ENCODE peak calls at places on chromosomes 4 and X, in nine cellular contexts. One of them, this sample, is unnamed.

GRCh38 chr4:184310171-184310567 is 92.5 kb upstream of the ENPP6 start:
- DNase-seq in mesothelial cell of epicardium: no peak
- DNase-seq in fibroblast of lung: no peak
- DNase-seq in midbrain: no peak
- DNase-seq in neural progenitor cell: no peak
- DNase-seq in CD8-positive, alpha-beta memory T cell: no peak
- DNase-seq in CD4-positive, alpha-beta T cell: peak
- DNase-seq in BE2C: no peak
- DNase-seq in stimulated activated CD4-positive, alpha-beta T cell treated with anti-CD3 and anti-CD28 coated beads, Interleukin-2, amount 100 ng/mL, for 24 hours: peak
- DNase-seq in this sample: no peak

GRCh38 chrX:115712484-115712883 is 151.5 kb downstream of the PLS3 start:
- DNase-seq in CD4-positive, alpha-beta T cell: no peak
- DNase-seq in neural progenitor cell: no peak
- DNase-seq in mesothelial cell of epicardium: no peak
- DNase-seq in BE2C: no peak
- DNase-seq in CD8-positive, alpha-beta memory T cell: no peak
- DNase-seq in stimulated activated CD4-positive, alpha-beta T cell treated with anti-CD3 and anti-CD28 coated beads, Interleukin-2, amount 100 ng/mL, for 24 hours: no peak
- DNase-seq in midbrain: no peak
- DNase-seq in fibroblast of lung: no peak
- DNase-seq in this sample: no peak

GRCh38 chrX:19541196-19541595 is 25.9 kb upstream of the MAP3K15 start:
- DNase-seq in mesothelial cell of epicardium: no peak
- DNase-seq in CD8-positive, alpha-beta memory T cell: no peak
- DNase-seq in midbrain: no peak
- DNase-seq in BE2C: no peak
- DNase-seq in CD4-positive, alpha-beta T cell: no peak
- DNase-seq in neural progenitor cell: no peak
- DNase-seq in fibroblast of lung: no peak
- DNase-seq in stimulated activated CD4-positive, alpha-beta T cell treated with anti-CD3 and anti-CD28 coated beads, Interleukin-2, amount 100 ng/mL, for 24 hours: no peak
- DNase-seq in this sample: no peak

GRCh38 chr4:140153419-140153743 is 603 bp downstream of the MAML3 start:
- DNase-seq in fibroblast of lung: no peak
- DNase-seq in midbrain: no peak
- DNase-seq in stimulated activated CD4-positive, alpha-beta T cell treated with anti-CD3 and anti-CD28 coated beads, Interleukin-2, amount 100 ng/mL, for 24 hours: no peak
- DNase-seq in CD4-positive, alpha-beta T cell: no peak
- DNase-seq in BE2C: no peak
- DNase-seq in mesothelial cell of epicardium: no peak
- DNase-seq in CD8-positive, alpha-beta memory T cell: no peak
- DNase-seq in neural progenitor cell: no peak
- DNase-seq in this sample: no peak

GRCh38 chr4:169305173-169305572 is 34.4 kb upstream of the SH3RF1 start:
- DNase-seq in midbrain: no peak
- DNase-seq in mesothelial cell of epicardium: no peak
- DNase-seq in stimulated activated CD4-positive, alpha-beta T cell treated with anti-CD3 and anti-CD28 coated beads, Interleukin-2, amount 100 ng/mL, for 24 hours: no peak
- DNase-seq in CD4-positive, alpha-beta T cell: no peak
- DNase-seq in BE2C: no peak
- DNase-seq in fibroblast of lung: no peak
- DNase-seq in CD8-positive, alpha-beta memory T cell: no peak
- DNase-seq in neural progenitor cell: no peak
- DNase-seq in this sample: no peak

GRCh38 chr4:122762966-122763716 is 30.6 kb downstream of the BBS12 start:
- DNase-seq in CD4-positive, alpha-beta T cell: no peak
- DNase-seq in fibroblast of lung: no peak
- DNase-seq in mesothelial cell of epicardium: no peak
- DNase-seq in midbrain: no peak
- DNase-seq in CD8-positive, alpha-beta memory T cell: no peak
- DNase-seq in BE2C: no peak
- DNase-seq in neural progenitor cell: peak
- DNase-seq in stimulated activated CD4-positive, alpha-beta T cell treated with anti-CD3 and anti-CD28 coated beads, Interleukin-2, amount 100 ng/mL, for 24 hours: no peak
- DNase-seq in this sample: no peak

GRCh38 chrX:111164728-111165127 is 68.7 kb downstream of the PAK3 start:
- DNase-seq in BE2C: peak
- DNase-seq in stimulated activated CD4-positive, alpha-beta T cell treated with anti-CD3 and anti-CD28 coated beads, Interleukin-2, amount 100 ng/mL, for 24 hours: no peak
- DNase-seq in fibroblast of lung: no peak
- DNase-seq in midbrain: no peak
- DNase-seq in CD4-positive, alpha-beta T cell: no peak
- DNase-seq in mesothelial cell of epicardium: no peak
- DNase-seq in CD8-positive, alpha-beta memory T cell: no peak
- DNase-seq in neural progenitor cell: peak
- DNase-seq in this sample: peak

GRCh38 chrX:30489323-30489722 is 88.2 kb downstream of the TASL start:
- DNase-seq in BE2C: no peak
- DNase-seq in midbrain: no peak
- DNase-seq in stimulated activated CD4-positive, alpha-beta T cell treated with anti-CD3 and anti-CD28 coated beads, Interleukin-2, amount 100 ng/mL, for 24 hours: no peak
- DNase-seq in mesothelial cell of epicardium: no peak
- DNase-seq in CD4-positive, alpha-beta T cell: no peak
- DNase-seq in CD8-positive, alpha-beta memory T cell: no peak
- DNase-seq in fibroblast of lung: no peak
- DNase-seq in neural progenitor cell: peak
- DNase-seq in this sample: no peak

GRCh38 chr4:19187104-19187503 is 1064.6 kb upstream of the SLIT2 start:
- DNase-seq in midbrain: no peak
- DNase-seq in CD8-positive, alpha-beta memory T cell: no peak
- DNase-seq in stimulated activated CD4-positive, alpha-beta T cell treated with anti-CD3 and anti-CD28 coated beads, Interleukin-2, amount 100 ng/mL, for 24 hours: no peak
- DNase-seq in neural progenitor cell: no peak
- DNase-seq in fibroblast of lung: peak
- DNase-seq in mesothelial cell of epicardium: no peak
- DNase-seq in BE2C: no peak
- DNase-seq in CD4-positive, alpha-beta T cell: no peak
- DNase-seq in this sample: peak

GRCh38 chrX:67779099-67779498 is 235.3 kb downstream of the AR start:
- DNase-seq in mesothelial cell of epicardium: no peak
- DNase-seq in stimulated activated CD4-positive, alpha-beta T cell treated with anti-CD3 and anti-CD28 coated beads, Interleukin-2, amount 100 ng/mL, for 24 hours: no peak
- DNase-seq in CD4-positive, alpha-beta T cell: no peak
- DNase-seq in fibroblast of lung: no peak
- DNase-seq in BE2C: no peak
- DNase-seq in midbrain: no peak
- DNase-seq in neural progenitor cell: no peak
- DNase-seq in CD8-positive, alpha-beta memory T cell: no peak
- DNase-seq in this sample: no peak

GRCh38 chr4:169815606-169816005 is 57.9 kb upstream of the HPF1 start:
- DNase-seq in CD4-positive, alpha-beta T cell: no peak
- DNase-seq in stimulated activated CD4-positive, alpha-beta T cell treated with anti-CD3 and anti-CD28 coated beads, Interleukin-2, amount 100 ng/mL, for 24 hours: no peak
- DNase-seq in mesothelial cell of epicardium: no peak
- DNase-seq in midbrain: no peak
- DNase-seq in neural progenitor cell: no peak
- DNase-seq in BE2C: no peak
- DNase-seq in fibroblast of lung: no peak
- DNase-seq in CD8-positive, alpha-beta memory T cell: no peak
- DNase-seq in this sample: peak

GRCh38 chr4:147596976-147597375 is 20.2 kb upstream of the TMEM184C start:
- DNase-seq in mesothelial cell of epicardium: no peak
- DNase-seq in CD4-positive, alpha-beta T cell: no peak
- DNase-seq in CD8-positive, alpha-beta memory T cell: no peak
- DNase-seq in fibroblast of lung: peak
- DNase-seq in stimulated activated CD4-positive, alpha-beta T cell treated with anti-CD3 and anti-CD28 coated beads, Interleukin-2, amount 100 ng/mL, for 24 hours: no peak
- DNase-seq in BE2C: no peak
- DNase-seq in midbrain: no peak
- DNase-seq in neural progenitor cell: no peak
- DNase-seq in this sample: no peak

GRCh38 chrX:2538016-2538415 is 37.2 kb upstream of the DHRSX start:
- DNase-seq in CD8-positive, alpha-beta memory T cell: no peak
- DNase-seq in stimulated activated CD4-positive, alpha-beta T cell treated with anti-CD3 and anti-CD28 coated beads, Interleukin-2, amount 100 ng/mL, for 24 hours: no peak
- DNase-seq in mesothelial cell of epicardium: no peak
- DNase-seq in fibroblast of lung: no peak
- DNase-seq in BE2C: no peak
- DNase-seq in midbrain: peak
- DNase-seq in neural progenitor cell: peak
- DNase-seq in CD4-positive, alpha-beta T cell: no peak
- DNase-seq in this sample: no peak

GRCh38 chrX:20521245-20521644 is 254.5 kb upstream of the RPS6KA3 start:
- DNase-seq in fibroblast of lung: peak
- DNase-seq in CD8-positive, alpha-beta memory T cell: no peak
- DNase-seq in stimulated activated CD4-positive, alpha-beta T cell treated with anti-CD3 and anti-CD28 coated beads, Interleukin-2, amount 100 ng/mL, for 24 hours: no peak
- DNase-seq in midbrain: no peak
- DNase-seq in mesothelial cell of epicardium: no peak
- DNase-seq in CD4-positive, alpha-beta T cell: no peak
- DNase-seq in BE2C: no peak
- DNase-seq in neural progenitor cell: no peak
- DNase-seq in this sample: peak

GRCh38 chr4:45323453-45324058 is 597.2 kb upstream of the GNPDA2 start:
- DNase-seq in fibroblast of lung: no peak
- DNase-seq in midbrain: no peak
- DNase-seq in stimulated activated CD4-positive, alpha-beta T cell treated with anti-CD3 and anti-CD28 coated beads, Interleukin-2, amount 100 ng/mL, for 24 hours: no peak
- DNase-seq in BE2C: no peak
- DNase-seq in CD8-positive, alpha-beta memory T cell: no peak
- DNase-seq in neural progenitor cell: no peak
- DNase-seq in mesothelial cell of epicardium: no peak
- DNase-seq in CD4-positive, alpha-beta T cell: no peak
- DNase-seq in this sample: no peak

GRCh38 chr4:77695769-77696168 is 90.1 kb downstream of the CXCL13 start:
- DNase-seq in CD4-positive, alpha-beta T cell: no peak
- DNase-seq in fibroblast of lung: peak
- DNase-seq in mesothelial cell of epicardium: no peak
- DNase-seq in stimulated activated CD4-positive, alpha-beta T cell treated with anti-CD3 and anti-CD28 coated beads, Interleukin-2, amount 100 ng/mL, for 24 hours: no peak
- DNase-seq in CD8-positive, alpha-beta memory T cell: no peak
- DNase-seq in midbrain: no peak
- DNase-seq in neural progenitor cell: no peak
- DNase-seq in BE2C: no peak
- DNase-seq in this sample: peak

GRCh38 chr4:55326629-55327028 is 19.4 kb upstream of the SRD5A3 start:
- DNase-seq in stimulated activated CD4-positive, alpha-beta T cell treated with anti-CD3 and anti-CD28 coated beads, Interleukin-2, amount 100 ng/mL, for 24 hours: no peak
- DNase-seq in CD4-positive, alpha-beta T cell: no peak
- DNase-seq in CD8-positive, alpha-beta memory T cell: no peak
- DNase-seq in mesothelial cell of epicardium: no peak
- DNase-seq in midbrain: no peak
- DNase-seq in fibroblast of lung: no peak
- DNase-seq in BE2C: no peak
- DNase-seq in neural progenitor cell: no peak
- DNase-seq in this sample: no peak

GRCh38 chr4:23770011-23770410 is 119.8 kb downstream of the PPARGC1A start:
- DNase-seq in stimulated activated CD4-positive, alpha-beta T cell treated with anti-CD3 and anti-CD28 coated beads, Interleukin-2, amount 100 ng/mL, for 24 hours: no peak
- DNase-seq in midbrain: no peak
- DNase-seq in neural progenitor cell: no peak
- DNase-seq in CD4-positive, alpha-beta T cell: no peak
- DNase-seq in BE2C: no peak
- DNase-seq in CD8-positive, alpha-beta memory T cell: no peak
- DNase-seq in mesothelial cell of epicardium: no peak
- DNase-seq in fibroblast of lung: peak
- DNase-seq in this sample: no peak

GRCh38 chr4:92305878-92306520 is 2.2 kb downstream of the GRID2 start:
- DNase-seq in neural progenitor cell: peak
- DNase-seq in mesothelial cell of epicardium: no peak
- DNase-seq in CD4-positive, alpha-beta T cell: no peak
- DNase-seq in midbrain: peak
- DNase-seq in fibroblast of lung: no peak
- DNase-seq in BE2C: peak
- DNase-seq in CD8-positive, alpha-beta memory T cell: no peak
- DNase-seq in stimulated activated CD4-positive, alpha-beta T cell treated with anti-CD3 and anti-CD28 coated beads, Interleukin-2, amount 100 ng/mL, for 24 hours: no peak
- DNase-seq in this sample: peak

GRCh38 chrX:773292-774025 is 142.9 kb downstream of the SHOX start:
- DNase-seq in mesothelial cell of epicardium: no peak
- DNase-seq in midbrain: no peak
- DNase-seq in CD4-positive, alpha-beta T cell: no peak
- DNase-seq in fibroblast of lung: no peak
- DNase-seq in stimulated activated CD4-positive, alpha-beta T cell treated with anti-CD3 and anti-CD28 coated beads, Interleukin-2, amount 100 ng/mL, for 24 hours: no peak
- DNase-seq in CD8-positive, alpha-beta memory T cell: no peak
- DNase-seq in neural progenitor cell: no peak
- DNase-seq in BE2C: no peak
- DNase-seq in this sample: no peak

GRCh38 chrX:13418126-13419091 is 98.6 kb upstream of the ATXN3L start:
- DNase-seq in CD8-positive, alpha-beta memory T cell: no peak
- DNase-seq in mesothelial cell of epicardium: no peak
- DNase-seq in BE2C: no peak
- DNase-seq in stimulated activated CD4-positive, alpha-beta T cell treated with anti-CD3 and anti-CD28 coated beads, Interleukin-2, amount 100 ng/mL, for 24 hours: no peak
- DNase-seq in fibroblast of lung: peak
- DNase-seq in midbrain: no peak
- DNase-seq in CD4-positive, alpha-beta T cell: no peak
- DNase-seq in neural progenitor cell: no peak
- DNase-seq in this sample: no peak

GRCh38 chr4:34720563-34720962 is 1523.8 kb downstream of the ARAP2 start:
- DNase-seq in fibroblast of lung: peak
- DNase-seq in stimulated activated CD4-positive, alpha-beta T cell treated with anti-CD3 and anti-CD28 coated beads, Interleukin-2, amount 100 ng/mL, for 24 hours: no peak
- DNase-seq in neural progenitor cell: peak
- DNase-seq in midbrain: peak
- DNase-seq in mesothelial cell of epicardium: no peak
- DNase-seq in BE2C: no peak
- DNase-seq in CD8-positive, alpha-beta memory T cell: no peak
- DNase-seq in CD4-positive, alpha-beta T cell: no peak
- DNase-seq in this sample: peak

GRCh38 chr4:7800410-7800809 is 139.3 kb downstream of the AFAP1 start:
- DNase-seq in CD4-positive, alpha-beta T cell: no peak
- DNase-seq in stimulated activated CD4-positive, alpha-beta T cell treated with anti-CD3 and anti-CD28 coated beads, Interleukin-2, amount 100 ng/mL, for 24 hours: no peak
- DNase-seq in BE2C: no peak
- DNase-seq in fibroblast of lung: no peak
- DNase-seq in midbrain: no peak
- DNase-seq in mesothelial cell of epicardium: no peak
- DNase-seq in CD8-positive, alpha-beta memory T cell: no peak
- DNase-seq in neural progenitor cell: no peak
- DNase-seq in this sample: no peak

GRCh38 chr4:19473569-19473968 is 778.1 kb upstream of the SLIT2 start:
- DNase-seq in CD8-positive, alpha-beta memory T cell: no peak
- DNase-seq in neural progenitor cell: no peak
- DNase-seq in BE2C: no peak
- DNase-seq in stimulated activated CD4-positive, alpha-beta T cell treated with anti-CD3 and anti-CD28 coated beads, Interleukin-2, amount 100 ng/mL, for 24 hours: no peak
- DNase-seq in midbrain: no peak
- DNase-seq in mesothelial cell of epicardium: no peak
- DNase-seq in fibroblast of lung: peak
- DNase-seq in CD4-positive, alpha-beta T cell: no peak
- DNase-seq in this sample: no peak

GRCh38 chr4:24771241-24771640 is 24.1 kb upstream of the SOD3 start:
- DNase-seq in CD8-positive, alpha-beta memory T cell: no peak
- DNase-seq in neural progenitor cell: no peak
- DNase-seq in BE2C: no peak
- DNase-seq in midbrain: no peak
- DNase-seq in mesothelial cell of epicardium: no peak
- DNase-seq in fibroblast of lung: peak
- DNase-seq in stimulated activated CD4-positive, alpha-beta T cell treated with anti-CD3 and anti-CD28 coated beads, Interleukin-2, amount 100 ng/mL, for 24 hours: no peak
- DNase-seq in CD4-positive, alpha-beta T cell: no peak
- DNase-seq in this sample: no peak

GRCh38 chr4:55546633-55547460 is at the start of gene CLOCK:
- DNase-seq in mesothelial cell of epicardium: peak
- DNase-seq in CD4-positive, alpha-beta T cell: peak
- DNase-seq in midbrain: peak
- DNase-seq in fibroblast of lung: peak
- DNase-seq in CD8-positive, alpha-beta memory T cell: peak
- DNase-seq in neural progenitor cell: peak
- DNase-seq in stimulated activated CD4-positive, alpha-beta T cell treated with anti-CD3 and anti-CD28 coated beads, Interleukin-2, amount 100 ng/mL, for 24 hours: peak
- DNase-seq in BE2C: peak
- DNase-seq in this sample: peak

GRCh38 chrX:129686422-129686948 is 31.7 kb upstream of the APLN start:
- DNase-seq in CD8-positive, alpha-beta memory T cell: no peak
- DNase-seq in neural progenitor cell: no peak
- DNase-seq in mesothelial cell of epicardium: no peak
- DNase-seq in stimulated activated CD4-positive, alpha-beta T cell treated with anti-CD3 and anti-CD28 coated beads, Interleukin-2, amount 100 ng/mL, for 24 hours: no peak
- DNase-seq in fibroblast of lung: peak
- DNase-seq in CD4-positive, alpha-beta T cell: no peak
- DNase-seq in midbrain: peak
- DNase-seq in BE2C: no peak
- DNase-seq in this sample: no peak

GRCh38 chr4:69888336-69888735 is 28.4 kb upstream of the SULT1E1 start:
- DNase-seq in stimulated activated CD4-positive, alpha-beta T cell treated with anti-CD3 and anti-CD28 coated beads, Interleukin-2, amount 100 ng/mL, for 24 hours: no peak
- DNase-seq in fibroblast of lung: peak
- DNase-seq in midbrain: no peak
- DNase-seq in mesothelial cell of epicardium: no peak
- DNase-seq in CD4-positive, alpha-beta T cell: no peak
- DNase-seq in CD8-positive, alpha-beta memory T cell: no peak
- DNase-seq in BE2C: no peak
- DNase-seq in neural progenitor cell: no peak
- DNase-seq in this sample: no peak

GRCh38 chrX:68697465-68698125 is 50.1 kb downstream of the STARD8 start:
- DNase-seq in mesothelial cell of epicardium: no peak
- DNase-seq in CD4-positive, alpha-beta T cell: no peak
- DNase-seq in neural progenitor cell: no peak
- DNase-seq in CD8-positive, alpha-beta memory T cell: no peak
- DNase-seq in midbrain: no peak
- DNase-seq in BE2C: no peak
- DNase-seq in fibroblast of lung: no peak
- DNase-seq in stimulated activated CD4-positive, alpha-beta T cell treated with anti-CD3 and anti-CD28 coated beads, Interleukin-2, amount 100 ng/mL, for 24 hours: no peak
- DNase-seq in this sample: no peak

GRCh38 chrX:141405486-141405877 is 163.2 kb upstream of the SPANXC start:
- DNase-seq in stimulated activated CD4-positive, alpha-beta T cell treated with anti-CD3 and anti-CD28 coated beads, Interleukin-2, amount 100 ng/mL, for 24 hours: no peak
- DNase-seq in fibroblast of lung: no peak
- DNase-seq in midbrain: no peak
- DNase-seq in mesothelial cell of epicardium: no peak
- DNase-seq in neural progenitor cell: no peak
- DNase-seq in BE2C: no peak
- DNase-seq in CD4-positive, alpha-beta T cell: no peak
- DNase-seq in CD8-positive, alpha-beta memory T cell: no peak
- DNase-seq in this sample: no peak

GRCh38 chr4:105145913-105146285 is 777 bp upstream of the TET2 start:
- DNase-seq in CD8-positive, alpha-beta memory T cell: peak
- DNase-seq in CD4-positive, alpha-beta T cell: peak
- DNase-seq in fibroblast of lung: no peak
- DNase-seq in stimulated activated CD4-positive, alpha-beta T cell treated with anti-CD3 and anti-CD28 coated beads, Interleukin-2, amount 100 ng/mL, for 24 hours: peak
- DNase-seq in neural progenitor cell: peak
- DNase-seq in BE2C: no peak
- DNase-seq in midbrain: peak
- DNase-seq in mesothelial cell of epicardium: no peak
- DNase-seq in this sample: peak